ENCODE peak calls at places on chromosomes 2 and 18, in five cellular contexts. One of them, this sample, is unnamed.

GRCh38 chr2:237623428-237624403 is 3.7 kb upstream of the LRRFIP1 start:
- DNase-seq in T follicular helper cell: no peak
- DNase-seq in iris pigment epithelial cell: no peak
- DNase-seq in stimulated activated CD4-positive, alpha-beta T cell treated with anti-CD3 and anti-CD28 coated beads, Interleukin-2, amount 100 ng/mL, for 24 hours: no peak
- DNase-seq in activated T-helper 1 cell treated with anti-CD3 and anti-CD28 coated beads, Interleukin-2, amount 50 U/mL, for 16 hours: no peak
- DNase-seq in this sample: no peak

GRCh38 chr18:54223568-54224241 is 764 bp downstream of the MBD2 start:
- DNase-seq in activated T-helper 1 cell treated with anti-CD3 and anti-CD28 coated beads, Interleukin-2, amount 50 U/mL, for 16 hours: peak
- DNase-seq in stimulated activated CD4-positive, alpha-beta T cell treated with anti-CD3 and anti-CD28 coated beads, Interleukin-2, amount 100 ng/mL, for 24 hours: peak
- DNase-seq in T follicular helper cell: peak
- DNase-seq in iris pigment epithelial cell: peak
- DNase-seq in this sample: peak

GRCh38 chr2:46363535-46364170 is 66.4 kb downstream of the EPAS1 start:
- DNase-seq in activated T-helper 1 cell treated with anti-CD3 and anti-CD28 coated beads, Interleukin-2, amount 50 U/mL, for 16 hours: no peak
- DNase-seq in iris pigment epithelial cell: peak
- DNase-seq in stimulated activated CD4-positive, alpha-beta T cell treated with anti-CD3 and anti-CD28 coated beads, Interleukin-2, amount 100 ng/mL, for 24 hours: no peak
- DNase-seq in T follicular helper cell: no peak
- DNase-seq in this sample: no peak

GRCh38 chr2:74553892-74554820 is at the start of the genes DOK1 and LOXL3:
- DNase-seq in activated T-helper 1 cell treated with anti-CD3 and anti-CD28 coated beads, Interleukin-2, amount 50 U/mL, for 16 hours: peak
- DNase-seq in T follicular helper cell: peak
- DNase-seq in stimulated activated CD4-positive, alpha-beta T cell treated with anti-CD3 and anti-CD28 coated beads, Interleukin-2, amount 100 ng/mL, for 24 hours: peak
- DNase-seq in iris pigment epithelial cell: peak
- DNase-seq in this sample: peak

GRCh38 chr2:42117923-42118758 is 51.0 kb upstream of the EML4 start:
- DNase-seq in activated T-helper 1 cell treated with anti-CD3 and anti-CD28 coated beads, Interleukin-2, amount 50 U/mL, for 16 hours: no peak
- DNase-seq in T follicular helper cell: no peak
- DNase-seq in stimulated activated CD4-positive, alpha-beta T cell treated with anti-CD3 and anti-CD28 coated beads, Interleukin-2, amount 100 ng/mL, for 24 hours: no peak
- DNase-seq in iris pigment epithelial cell: peak
- DNase-seq in this sample: peak

GRCh38 chr2:109466674-109467575 is 146.8 kb downstream of the SEPTIN10 start:
- DNase-seq in iris pigment epithelial cell: peak
- DNase-seq in stimulated activated CD4-positive, alpha-beta T cell treated with anti-CD3 and anti-CD28 coated beads, Interleukin-2, amount 100 ng/mL, for 24 hours: no peak
- DNase-seq in T follicular helper cell: no peak
- DNase-seq in activated T-helper 1 cell treated with anti-CD3 and anti-CD28 coated beads, Interleukin-2, amount 50 U/mL, for 16 hours: no peak
- DNase-seq in this sample: no peak

GRCh38 chr18:46155652-46156051 is 51.5 kb downstream of the HAUS1 start:
- DNase-seq in iris pigment epithelial cell: peak
- DNase-seq in stimulated activated CD4-positive, alpha-beta T cell treated with anti-CD3 and anti-CD28 coated beads, Interleukin-2, amount 100 ng/mL, for 24 hours: no peak
- DNase-seq in activated T-helper 1 cell treated with anti-CD3 and anti-CD28 coated beads, Interleukin-2, amount 50 U/mL, for 16 hours: peak
- DNase-seq in T follicular helper cell: peak
- DNase-seq in this sample: no peak

GRCh38 chr2:200305797-200306718 is at the start of gene SPATS2L:
- DNase-seq in stimulated activated CD4-positive, alpha-beta T cell treated with anti-CD3 and anti-CD28 coated beads, Interleukin-2, amount 100 ng/mL, for 24 hours: peak
- DNase-seq in activated T-helper 1 cell treated with anti-CD3 and anti-CD28 coated beads, Interleukin-2, amount 50 U/mL, for 16 hours: peak
- DNase-seq in T follicular helper cell: peak
- DNase-seq in iris pigment epithelial cell: peak
- DNase-seq in this sample: peak

GRCh38 chr2:158931577-158931976 is 36.9 kb upstream of the TANC1 start:
- DNase-seq in activated T-helper 1 cell treated with anti-CD3 and anti-CD28 coated beads, Interleukin-2, amount 50 U/mL, for 16 hours: no peak
- DNase-seq in stimulated activated CD4-positive, alpha-beta T cell treated with anti-CD3 and anti-CD28 coated beads, Interleukin-2, amount 100 ng/mL, for 24 hours: no peak
- DNase-seq in iris pigment epithelial cell: peak
- DNase-seq in T follicular helper cell: no peak
- DNase-seq in this sample: no peak

This sample was measured in germinal center.